ENCODE peak calls at places on chromosomes 1 and 21, in five cellular contexts. One of them, this sample, is unnamed.

GRCh38 chr1:235074335-235075120 is 54.1 kb downstream of the TOMM20 start:
- DNase-seq in stomach: peak; percentile 68
- DNase-seq in body of pancreas: peak; percentile 63
- DNase-seq in breast epithelium: peak; percentile 78
- DNase-seq in HCT116: no peak
- DNase-seq in this sample: peak; percentile 70

GRCh38 chr1:163170975-163171676 is 31.6 kb downstream of the RGS5 start:
- DNase-seq in HCT116: no peak
- DNase-seq in body of pancreas: no peak
- DNase-seq in stomach: no peak
- DNase-seq in breast epithelium: no peak
- DNase-seq in this sample: no peak

GRCh38 chr1:65213271-65213905 is 65.4 kb downstream of the AK4 start:
- DNase-seq in stomach: no peak
- DNase-seq in body of pancreas: no peak
- DNase-seq in HCT116: no peak
- DNase-seq in breast epithelium: no peak
- DNase-seq in this sample: no peak

GRCh38 chr21:45867041-45867630 is 114.4 kb upstream of the COL6A1 start:
- DNase-seq in breast epithelium: no peak
- DNase-seq in HCT116: no peak
- DNase-seq in body of pancreas: no peak
- DNase-seq in stomach: peak; percentile 15
- DNase-seq in this sample: no peak

GRCh38 chr1:156623946-156624813 is 5.0 kb downstream of the HAPLN2 start:
- DNase-seq in stomach: peak; percentile 47
- DNase-seq in body of pancreas: peak; percentile 49
- DNase-seq in breast epithelium: peak; percentile 52
- DNase-seq in HCT116: no peak
- DNase-seq in this sample: no peak

GRCh38 chr1:9793291-9793690 is 30.5 kb downstream of the CLSTN1 start:
- DNase-seq in HCT116: no peak
- DNase-seq in body of pancreas: no peak
- DNase-seq in stomach: no peak
- DNase-seq in breast epithelium: no peak
- DNase-seq in this sample: no peak

GRCh38 chr1:92887465-92887864 is 55.6 kb downstream of the RPL5 start:
- DNase-seq in breast epithelium: no peak
- DNase-seq in body of pancreas: no peak
- DNase-seq in stomach: no peak
- DNase-seq in HCT116: no peak
- DNase-seq in this sample: no peak

GRCh38 chr1:18229620-18230019 is 122.0 kb downstream of the IGSF21 start:
- DNase-seq in stomach: no peak
- DNase-seq in breast epithelium: no peak
- DNase-seq in HCT116: no peak
- DNase-seq in body of pancreas: no peak
- DNase-seq in this sample: no peak

GRCh38 chr21:42671778-42672593 is 18.6 kb downstream of the PDE9A start:
- DNase-seq in body of pancreas: no peak
- DNase-seq in HCT116: no peak
- DNase-seq in breast epithelium: no peak
- DNase-seq in stomach: no peak
- DNase-seq in this sample: no peak

GRCh38 chr1:53703174-53703573 is 35.8 kb downstream of the GLIS1 start:
- DNase-seq in HCT116: no peak
- DNase-seq in body of pancreas: no peak
- DNase-seq in breast epithelium: no peak
- DNase-seq in stomach: no peak
- DNase-seq in this sample: no peak

GRCh38 chr1:241167121-241167619 is 189.8 kb downstream of the RGS7 start:
- DNase-seq in body of pancreas: no peak
- DNase-seq in stomach: no peak
- DNase-seq in HCT116: no peak
- DNase-seq in breast epithelium: no peak
- DNase-seq in this sample: no peak

GRCh38 chr1:183159960-183160359 is 26.1 kb upstream of the LAMC2 start:
- DNase-seq in stomach: peak; percentile 83
- DNase-seq in breast epithelium: peak; percentile 78
- DNase-seq in body of pancreas: peak; percentile 51
- DNase-seq in HCT116: peak; percentile 95
- DNase-seq in this sample: no peak

GRCh38 chr1:22250724-22251123 is 107.8 kb upstream of the WNT4 start:
- DNase-seq in body of pancreas: no peak
- DNase-seq in breast epithelium: no peak
- DNase-seq in HCT116: no peak
- DNase-seq in stomach: no peak
- DNase-seq in this sample: no peak

GRCh38 chr1:227938276-227938675 is 9.5 kb downstream of the WNT9A start:
- DNase-seq in stomach: no peak
- DNase-seq in breast epithelium: no peak
- DNase-seq in HCT116: no peak
- DNase-seq in body of pancreas: no peak
- DNase-seq in this sample: no peak

GRCh38 chr1:159953866-159954515 is at the start of gene SLAMF9:
- DNase-seq in stomach: no peak
- DNase-seq in breast epithelium: no peak
- DNase-seq in HCT116: no peak
- DNase-seq in body of pancreas: no peak
- DNase-seq in this sample: no peak

GRCh38 chr1:145936247-145936646 is 9.0 kb upstream of the RBM8A start:
- DNase-seq in HCT116: no peak
- DNase-seq in stomach: no peak
- DNase-seq in body of pancreas: no peak
- DNase-seq in breast epithelium: no peak
- DNase-seq in this sample: no peak

GRCh38 chr1:48055854-48056253 is 58.7 kb upstream of the TRABD2B start:
- DNase-seq in body of pancreas: peak; percentile 21
- DNase-seq in breast epithelium: no peak
- DNase-seq in HCT116: no peak
- DNase-seq in stomach: no peak
- DNase-seq in this sample: no peak

GRCh38 chr1:150836129-150836773 is 28.2 kb upstream of the CTSK start:
- DNase-seq in body of pancreas: no peak
- DNase-seq in stomach: no peak
- DNase-seq in breast epithelium: no peak
- DNase-seq in HCT116: no peak
- DNase-seq in this sample: no peak

GRCh38 chr1:180528868-180529470 is 26.6 kb upstream of the ACBD6 start:
- DNase-seq in stomach: no peak
- DNase-seq in breast epithelium: no peak
- DNase-seq in body of pancreas: no peak
- DNase-seq in HCT116: no peak
- DNase-seq in this sample: no peak

GRCh38 chr1:180527270-180527669 is 24.9 kb upstream of the ACBD6 start:
- DNase-seq in HCT116: no peak
- DNase-seq in stomach: no peak
- DNase-seq in body of pancreas: no peak
- DNase-seq in breast epithelium: no peak
- DNase-seq in this sample: no peak

GRCh38 chr1:180533571-180533987 is 25.2 kb upstream of the OVAAL start:
- DNase-seq in stomach: peak; percentile 71
- DNase-seq in body of pancreas: peak; percentile 75
- DNase-seq in breast epithelium: peak; percentile 63
- DNase-seq in HCT116: peak; percentile 56
- DNase-seq in this sample: peak; percentile 28

GRCh38 chr1:180532854-180533253 is 25.9 kb upstream of the OVAAL start:
- DNase-seq in breast epithelium: no peak
- DNase-seq in HCT116: no peak
- DNase-seq in body of pancreas: no peak
- DNase-seq in stomach: no peak
- DNase-seq in this sample: no peak

GRCh38 chr1:180530501-180530900 is 28.1 kb upstream of the ACBD6 start:
- DNase-seq in HCT116: no peak
- DNase-seq in stomach: no peak
- DNase-seq in breast epithelium: no peak
- DNase-seq in body of pancreas: no peak
- DNase-seq in this sample: no peak
- TF ChIP-seq POLR2A in HCT116: no peak
- TF ChIP-seq POLR2A in stomach: no peak
- TF ChIP-seq POLR2A in breast epithelium: no peak
- TF ChIP-seq POLR2A in body of pancreas: no peak
- TF ChIP-seq POLR2A in this sample: no peak

GRCh38 chr1:154975409-154976205 is 1.1 kb downstream of the CKS1B start:
- DNase-seq in HCT116: no peak
- DNase-seq in breast epithelium: peak; percentile 71
- DNase-seq in stomach: peak; percentile 55
- DNase-seq in body of pancreas: peak; percentile 44
- DNase-seq in this sample: no peak

GRCh38 chr1:154973344-154974085 is 966 bp upstream of the CKS1B start:
- DNase-seq in HCT116: peak; percentile 97
- DNase-seq in breast epithelium: peak; percentile 99
- DNase-seq in stomach: peak; percentile 98
- DNase-seq in body of pancreas: peak; percentile 98
- DNase-seq in this sample: peak; percentile 95

GRCh38 chr1:154974808-154975408 is 427 bp downstream of the CKS1B start:
- DNase-seq in body of pancreas: peak; percentile 96
- DNase-seq in breast epithelium: peak; percentile 94
- DNase-seq in stomach: peak; percentile 94
- DNase-seq in HCT116: peak; percentile 95
- DNase-seq in this sample: peak; percentile 88

GRCh38 chr1:154972517-154973343 is 1.8 kb upstream of the CKS1B start:
- DNase-seq in body of pancreas: peak; percentile 86
- DNase-seq in stomach: peak; percentile 83
- DNase-seq in HCT116: peak; percentile 80
- DNase-seq in breast epithelium: peak; percentile 70
- DNase-seq in this sample: no peak

DNA sequence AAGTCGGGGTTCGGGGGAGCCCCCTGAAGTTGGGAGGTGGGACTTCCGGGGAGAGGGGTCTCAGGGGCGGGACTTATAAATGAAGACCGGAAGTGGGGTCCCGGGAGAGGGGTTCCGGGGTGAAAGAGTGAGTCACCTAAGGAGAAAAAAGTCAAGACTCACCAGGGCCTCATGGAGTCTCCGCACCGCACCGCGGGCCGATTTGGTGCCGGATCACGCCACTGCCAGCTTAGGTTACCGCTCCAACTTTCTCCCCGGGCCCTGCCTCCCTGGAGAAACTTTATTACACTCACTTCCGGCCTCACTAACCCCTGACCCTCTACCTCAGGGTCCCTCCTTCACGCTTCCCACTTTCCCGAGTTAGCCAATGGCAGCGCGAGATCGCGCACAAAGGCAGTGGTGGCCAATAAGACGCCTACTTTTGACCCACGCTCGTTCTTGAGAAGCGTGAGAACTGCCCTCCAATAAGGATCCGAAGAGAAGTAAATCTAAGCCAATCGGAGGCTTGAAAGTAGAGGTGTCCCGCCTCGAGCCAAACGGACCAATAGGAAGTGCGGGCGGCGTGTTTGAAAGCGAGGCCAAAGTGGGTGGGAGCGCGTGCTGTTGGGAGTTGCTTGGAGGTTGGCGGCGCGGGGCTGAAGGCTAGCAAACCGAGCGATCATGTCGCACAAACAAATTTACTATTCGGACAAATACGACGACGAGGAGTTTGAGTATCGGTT is at the start of gene CKS1B:
- DNase-seq in body of pancreas: peak; percentile 97
- DNase-seq in HCT116: peak; percentile 100
- DNase-seq in stomach: peak; percentile 96
- DNase-seq in breast epithelium: peak; percentile 99
- DNase-seq in this sample: peak; percentile 97
- TF ChIP-seq POLR2A in body of pancreas: peak; percentile 65
- TF ChIP-seq POLR2A in HCT116: no peak
- TF ChIP-seq POLR2A in stomach: no peak
- TF ChIP-seq POLR2A in breast epithelium: peak; percentile 75
- TF ChIP-seq POLR2A in this sample: peak; percentile 73

GRCh38 chr1:167977245-167977644 is 40.4 kb upstream of the MPC2 start:
- DNase-seq in body of pancreas: no peak
- DNase-seq in breast epithelium: no peak
- DNase-seq in HCT116: no peak
- DNase-seq in stomach: no peak
- DNase-seq in this sample: no peak

GRCh38 chr1:167968569-167968968 is 31.7 kb upstream of the MPC2 start:
- DNase-seq in HCT116: no peak
- DNase-seq in stomach: no peak
- DNase-seq in body of pancreas: no peak
- DNase-seq in breast epithelium: no peak
- DNase-seq in this sample: no peak

GRCh38 chr1:167974698-167975097 is 37.8 kb upstream of the MPC2 start:
- DNase-seq in body of pancreas: no peak
- DNase-seq in HCT116: no peak
- DNase-seq in breast epithelium: no peak
- DNase-seq in stomach: no peak
- DNase-seq in this sample: no peak

GRCh38 chr1:167973832-167974231 is 37.0 kb upstream of the MPC2 start:
- DNase-seq in stomach: no peak
- DNase-seq in breast epithelium: no peak
- DNase-seq in body of pancreas: no peak
- DNase-seq in HCT116: no peak
- DNase-seq in this sample: no peak
- TF ChIP-seq POLR2A in stomach: no peak
- TF ChIP-seq POLR2A in breast epithelium: no peak
- TF ChIP-seq POLR2A in body of pancreas: no peak
- TF ChIP-seq POLR2A in HCT116: no peak
- TF ChIP-seq POLR2A in this sample: no peak

GRCh38 chr1:244655186-244655585 is 2.3 kb downstream of the DESI2 start:
- DNase-seq in body of pancreas: no peak
- DNase-seq in breast epithelium: no peak
- DNase-seq in stomach: no peak
- DNase-seq in HCT116: no peak
- DNase-seq in this sample: no peak

GRCh38 chr1:244652699-244653438 is at the start of gene DESI2:
- DNase-seq in HCT116: peak; percentile 98
- DNase-seq in body of pancreas: peak; percentile 99
- DNase-seq in stomach: peak; percentile 98
- DNase-seq in breast epithelium: peak; percentile 96
- DNase-seq in this sample: peak; percentile 99

GRCh38 chr1:244653439-244654283 is 735 bp downstream of the DESI2 start:
- DNase-seq in body of pancreas: no peak
- DNase-seq in HCT116: no peak
- DNase-seq in stomach: no peak
- DNase-seq in breast epithelium: no peak
- DNase-seq in this sample: no peak

GRCh38 chr1:244654284-244655038 is 1.5 kb downstream of the DESI2 start:
- DNase-seq in body of pancreas: no peak
- DNase-seq in stomach: no peak
- DNase-seq in breast epithelium: no peak
- DNase-seq in HCT116: no peak
- DNase-seq in this sample: no peak

DNA sequence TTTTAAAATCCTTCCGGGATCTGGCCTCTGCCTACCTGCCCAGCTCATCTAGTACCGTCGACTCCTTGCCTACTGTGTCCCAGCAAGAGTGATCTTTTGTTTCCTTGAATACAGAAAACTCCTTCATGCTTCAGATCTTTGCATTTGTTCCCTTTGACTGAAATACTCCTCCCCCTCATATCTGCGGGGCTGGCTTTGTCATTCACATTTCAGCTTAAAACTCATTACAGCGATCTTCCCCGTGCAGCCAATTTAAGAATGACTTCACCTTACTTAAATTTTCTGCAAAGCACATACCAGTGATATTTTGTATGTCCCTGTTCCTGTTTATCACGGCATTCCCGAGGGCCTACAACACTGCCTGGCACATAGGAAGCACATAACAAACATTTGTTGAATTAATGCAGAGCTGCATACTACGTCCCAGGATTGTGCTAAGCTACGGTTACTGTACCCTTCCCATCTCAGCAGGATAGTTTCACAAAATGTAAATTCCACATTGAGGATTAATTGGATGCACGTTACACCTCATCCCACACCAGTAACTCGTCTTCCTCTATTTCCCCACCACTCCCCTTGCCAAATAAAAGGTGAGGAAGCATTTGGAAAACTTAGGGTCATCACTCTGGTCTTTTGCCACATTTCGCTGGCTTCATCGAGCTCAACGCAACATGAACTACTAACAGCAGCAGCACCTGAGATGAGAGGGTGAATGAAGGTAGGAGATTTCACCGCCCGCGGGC is 799 bp upstream of the DESI2 start:
- DNase-seq in stomach: no peak
- DNase-seq in breast epithelium: no peak
- DNase-seq in body of pancreas: no peak
- DNase-seq in HCT116: peak; percentile 3
- DNase-seq in this sample: no peak
- TF ChIP-seq POLR2A in stomach: no peak
- TF ChIP-seq POLR2A in breast epithelium: no peak
- TF ChIP-seq POLR2A in body of pancreas: no peak
- TF ChIP-seq POLR2A in HCT116: no peak
- TF ChIP-seq POLR2A in this sample: no peak

This sample was measured in gastrocnemius medialis.